ENCODE peak calls at places on chromosome 5, in four cellular contexts. Z, Q, S and E are unnamed samples.

GRCh38 chr5:1416856-1417469 is 28.3 kb downstream of the SLC6A3 start:
- DNase-seq in Z (no peak), Q (no peak), S (no peak), E (no peak)

GRCh38 chr5:163914911-163915310 is 409.5 kb downstream of the MAT2B start:
- DNase-seq in Z (no peak), Q (no peak), S (no peak), E (peak)

GRCh38 chr5:172044631-172045314 is 38.3 kb upstream of the FBXW11 start:
- DNase-seq in Z (no peak), Q (no peak), S (no peak), E (no peak)

GRCh38 chr5:149172261-149172660 is 31.0 kb downstream of the ABLIM3 start:
- DNase-seq in Z (no peak), Q (no peak), S (peak), E (no peak)

GRCh38 chr5:58156977-58157701 is 302.7 kb downstream of the PLK2 start:
- DNase-seq in Z (no peak), Q (no peak), S (peak), E (no peak)

GRCh38 chr5:138760448-138761110 is 7.4 kb downstream of the CTNNA1 start:
- DNase-seq in Z (no peak), Q (no peak), S (no peak), E (no peak)

GRCh38 chr5:91257301-91257700 is 125.8 kb downstream of the ARRDC3 start:
- DNase-seq in Z (no peak), Q (no peak), S (no peak), E (no peak)

GRCh38 chr5:149961186-149961685 is 678 bp downstream of the SLC26A2 start:
- DNase-seq in Z (no peak), Q (no peak), S (peak), E (no peak)

GRCh38 chr5:25713259-25713658 is 1068.5 kb upstream of the CDH10 start:
- DNase-seq in Z (no peak), Q (no peak), S (no peak), E (no peak)

GRCh38 chr5:77066823-77067442 is 20.2 kb downstream of the ZBED3 start:
- DNase-seq in Z (no peak), Q (no peak), S (peak), E (no peak)

GRCh38 chr5:180328296-180329137 is 24.6 kb downstream of the GFPT2 start:
- DNase-seq in Z (peak), Q (peak), S (peak), E (peak)

GRCh38 chr5:25119654-25120053 is 474.9 kb upstream of the CDH10 start:
- DNase-seq in Z (no peak), Q (no peak), S (peak), E (no peak)

GRCh38 chr5:75736273-75736672 is 19.0 kb upstream of the POC5 start:
- DNase-seq in Z (no peak), Q (no peak), S (no peak), E (no peak)

GRCh38 chr5:103258368-103258956 is at the start of gene MACIR:
- DNase-seq in Z (peak), Q (peak), S (peak), E (peak)

GRCh38 chr5:57703726-57704125 is 221.1 kb upstream of the ACTBL2 start:
- DNase-seq in Z (no peak), Q (no peak), S (no peak), E (no peak)

GRCh38 chr5:59099270-59099994 is 516.6 kb downstream of the RAB3C start:
- DNase-seq in Z (peak), Q (peak), S (peak), E (no peak)

GRCh38 chr5:107651326-107651725 is 19.4 kb downstream of the EFNA5 start:
- DNase-seq in Z (no peak), Q (no peak), S (peak), E (no peak)

GRCh38 chr5:136963521-136963920 is 535.6 kb downstream of the SPOCK1 start:
- DNase-seq in Z (no peak), Q (no peak), S (no peak), E (no peak)

GRCh38 chr5:36734422-36734821 is 128.0 kb downstream of the SLC1A3 start:
- DNase-seq in Z (no peak), Q (peak), S (peak), E (no peak)

GRCh38 chr5:125700380-125700856 is 722.8 kb upstream of the GRAMD2B start:
- DNase-seq in Z (no peak), Q (no peak), S (no peak), E (no peak)

GRCh38 chr5:139395844-139396640 is 1.1 kb upstream of the PROB1 start:
- DNase-seq in Z (no peak), Q (no peak), S (no peak), E (no peak)

GRCh38 chr5:149320791-149321330 is 24.4 kb upstream of the GRPEL2 start:
- DNase-seq in Z (no peak), Q (no peak), S (peak), E (no peak)

GRCh38 chr5:174354571-174354970 is 309.1 kb downstream of the NSG2 start:
- DNase-seq in Z (no peak), Q (no peak), S (no peak), E (no peak)

GRCh38 chr5:101675510-101675909 is 620.6 kb downstream of the SLCO4C1 start:
- DNase-seq in Z (no peak), Q (no peak), S (no peak), E (no peak)

GRCh38 chr5:179215576-179215975 is 129.7 kb downstream of the ADAMTS2 start:
- DNase-seq in Z (no peak), Q (no peak), S (no peak), E (no peak)

GRCh38 chr5:39015743-39016586 is 58.2 kb downstream of the RICTOR start:
- DNase-seq in Z (no peak), Q (no peak), S (peak), E (no peak)

GRCh38 chr5:64164166-64164565 is 1.5 kb upstream of the RNF180 start:
- DNase-seq in Z (no peak), Q (no peak), S (no peak), E (no peak)

GRCh38 chr5:80990527-80990926 is 30.4 kb downstream of the RASGRF2 start:
- DNase-seq in Z (no peak), Q (no peak), S (no peak), E (no peak)

GRCh38 chr5:93512799-93513198 is 68.2 kb downstream of the NR2F1-AS1 start:
- DNase-seq in Z (no peak), Q (no peak), S (peak), E (no peak)

GRCh38 chr5:5139358-5140050 is 626 bp upstream of the ADAMTS16 start:
- DNase-seq in Z (no peak), Q (no peak), S (no peak), E (no peak)

GRCh38 chr5:13946111-13946510 is 1.6 kb upstream of the DNAH5 start:
- DNase-seq in Z (no peak), Q (no peak), S (peak), E (no peak)

GRCh38 chr5:16033196-16033925 is 146.2 kb downstream of the MARCHF11 start:
- DNase-seq in Z (no peak), Q (no peak), S (no peak), E (no peak)

GRCh38 chr5:111223086-111223789 is 946 bp upstream of the CAMK4 start:
- DNase-seq in Z (no peak), Q (no peak), S (no peak), E (no peak)

GRCh38 chr5:19866088-19866446 is 121.9 kb downstream of the CDH18 start:
- DNase-seq in Z (no peak), Q (no peak), S (no peak), E (no peak)

GRCh38 chr5:151456321-151456940 is 9.0 kb downstream of the SLC36A1 start:
- DNase-seq in Z (no peak), Q (no peak), S (no peak), E (no peak)

GRCh38 chr5:152056931-152057330 is 132.3 kb upstream of the GLRA1 start:
- DNase-seq in Z (no peak), Q (no peak), S (no peak), E (no peak)